ENCODE peak calls at places on chromosomes 11 and 22, in seven cellular contexts. One of them, this sample, is unnamed.

GRCh38 chr11:105236631-105237030 is 97.1 kb upstream of the CARD18 start:
- DNase-seq in ELR: no peak
- DNase-seq in activated CD8-positive, alpha-beta memory T cell treated with anti-CD3 and anti-CD28 coated beads for 1 hour: no peak
- DNase-seq in activated naive CD4-positive, alpha-beta T cell treated with anti-CD3 and anti-CD28 coated beads, Interleukin-2, amount 50 U/mL, for 16 hours: no peak
- DNase-seq in stimulated activated CD4-positive, alpha-beta T cell treated with anti-CD3 and anti-CD28 coated beads, Interleukin-2, amount 100 ng/mL, for 48 hours: no peak
- DNase-seq in IMR-90: peak
- DNase-seq in HL-60: no peak
- DNase-seq in this sample: no peak

GRCh38 chr22:44543781-44544181 is 45.7 kb upstream of the RTL6 start:
- DNase-seq in ELR: no peak
- DNase-seq in activated CD8-positive, alpha-beta memory T cell treated with anti-CD3 and anti-CD28 coated beads for 1 hour: no peak
- DNase-seq in activated naive CD4-positive, alpha-beta T cell treated with anti-CD3 and anti-CD28 coated beads, Interleukin-2, amount 50 U/mL, for 16 hours: no peak
- DNase-seq in stimulated activated CD4-positive, alpha-beta T cell treated with anti-CD3 and anti-CD28 coated beads, Interleukin-2, amount 100 ng/mL, for 48 hours: no peak
- DNase-seq in IMR-90: no peak
- DNase-seq in HL-60: no peak
- DNase-seq in this sample: no peak

GRCh38 chr11:20839231-20839630 is 169.8 kb downstream of the NELL1 start:
- DNase-seq in ELR: no peak
- DNase-seq in activated CD8-positive, alpha-beta memory T cell treated with anti-CD3 and anti-CD28 coated beads for 1 hour: no peak
- DNase-seq in activated naive CD4-positive, alpha-beta T cell treated with anti-CD3 and anti-CD28 coated beads, Interleukin-2, amount 50 U/mL, for 16 hours: no peak
- DNase-seq in stimulated activated CD4-positive, alpha-beta T cell treated with anti-CD3 and anti-CD28 coated beads, Interleukin-2, amount 100 ng/mL, for 48 hours: no peak
- DNase-seq in IMR-90: no peak
- DNase-seq in HL-60: no peak
- DNase-seq in this sample: no peak

GRCh38 chr11:71307811-71308645 is 55.7 kb upstream of the SHANK2 start:
- DNase-seq in ELR: no peak
- DNase-seq in activated CD8-positive, alpha-beta memory T cell treated with anti-CD3 and anti-CD28 coated beads for 1 hour: no peak
- DNase-seq in activated naive CD4-positive, alpha-beta T cell treated with anti-CD3 and anti-CD28 coated beads, Interleukin-2, amount 50 U/mL, for 16 hours: no peak
- DNase-seq in stimulated activated CD4-positive, alpha-beta T cell treated with anti-CD3 and anti-CD28 coated beads, Interleukin-2, amount 100 ng/mL, for 48 hours: no peak
- DNase-seq in IMR-90: no peak
- DNase-seq in HL-60: no peak
- DNase-seq in this sample: no peak

GRCh38 chr22:30857103-30857502 is 111.5 kb downstream of the MORC2 start:
- DNase-seq in ELR: no peak
- DNase-seq in activated CD8-positive, alpha-beta memory T cell treated with anti-CD3 and anti-CD28 coated beads for 1 hour: no peak
- DNase-seq in activated naive CD4-positive, alpha-beta T cell treated with anti-CD3 and anti-CD28 coated beads, Interleukin-2, amount 50 U/mL, for 16 hours: no peak
- DNase-seq in stimulated activated CD4-positive, alpha-beta T cell treated with anti-CD3 and anti-CD28 coated beads, Interleukin-2, amount 100 ng/mL, for 48 hours: no peak
- DNase-seq in IMR-90: no peak
- DNase-seq in HL-60: no peak
- DNase-seq in this sample: no peak

GRCh38 chr22:43031617-43032016 is 16.7 kb upstream of the PACSIN2 start:
- DNase-seq in ELR: peak
- DNase-seq in activated CD8-positive, alpha-beta memory T cell treated with anti-CD3 and anti-CD28 coated beads for 1 hour: no peak
- DNase-seq in activated naive CD4-positive, alpha-beta T cell treated with anti-CD3 and anti-CD28 coated beads, Interleukin-2, amount 50 U/mL, for 16 hours: no peak
- DNase-seq in stimulated activated CD4-positive, alpha-beta T cell treated with anti-CD3 and anti-CD28 coated beads, Interleukin-2, amount 100 ng/mL, for 48 hours: no peak
- DNase-seq in IMR-90: no peak
- DNase-seq in HL-60: no peak
- DNase-seq in this sample: no peak

GRCh38 chr11:45885274-45885920 is at the start of gene MAPK8IP1:
- DNase-seq in ELR: peak
- DNase-seq in activated CD8-positive, alpha-beta memory T cell treated with anti-CD3 and anti-CD28 coated beads for 1 hour: peak
- DNase-seq in activated naive CD4-positive, alpha-beta T cell treated with anti-CD3 and anti-CD28 coated beads, Interleukin-2, amount 50 U/mL, for 16 hours: peak
- DNase-seq in stimulated activated CD4-positive, alpha-beta T cell treated with anti-CD3 and anti-CD28 coated beads, Interleukin-2, amount 100 ng/mL, for 48 hours: peak
- DNase-seq in IMR-90: no peak
- DNase-seq in HL-60: peak
- DNase-seq in this sample: no peak

GRCh38 chr11:71248656-71249055 is 3.7 kb downstream of the SHANK2 start:
- DNase-seq in ELR: no peak
- DNase-seq in activated CD8-positive, alpha-beta memory T cell treated with anti-CD3 and anti-CD28 coated beads for 1 hour: no peak
- DNase-seq in activated naive CD4-positive, alpha-beta T cell treated with anti-CD3 and anti-CD28 coated beads, Interleukin-2, amount 50 U/mL, for 16 hours: no peak
- DNase-seq in stimulated activated CD4-positive, alpha-beta T cell treated with anti-CD3 and anti-CD28 coated beads, Interleukin-2, amount 100 ng/mL, for 48 hours: no peak
- DNase-seq in IMR-90: no peak
- DNase-seq in HL-60: no peak
- DNase-seq in this sample: no peak

GRCh38 chr22:22038178-22038880 is 55.7 kb upstream of the TOP3B start:
- DNase-seq in ELR: no peak
- DNase-seq in activated CD8-positive, alpha-beta memory T cell treated with anti-CD3 and anti-CD28 coated beads for 1 hour: no peak
- DNase-seq in activated naive CD4-positive, alpha-beta T cell treated with anti-CD3 and anti-CD28 coated beads, Interleukin-2, amount 50 U/mL, for 16 hours: no peak
- DNase-seq in stimulated activated CD4-positive, alpha-beta T cell treated with anti-CD3 and anti-CD28 coated beads, Interleukin-2, amount 100 ng/mL, for 48 hours: no peak
- DNase-seq in IMR-90: peak
- DNase-seq in HL-60: no peak
- DNase-seq in this sample: no peak

GRCh38 chr11:95453616-95454118 is 222.7 kb upstream of the SESN3 start:
- DNase-seq in ELR: no peak
- DNase-seq in activated CD8-positive, alpha-beta memory T cell treated with anti-CD3 and anti-CD28 coated beads for 1 hour: no peak
- DNase-seq in activated naive CD4-positive, alpha-beta T cell treated with anti-CD3 and anti-CD28 coated beads, Interleukin-2, amount 50 U/mL, for 16 hours: no peak
- DNase-seq in stimulated activated CD4-positive, alpha-beta T cell treated with anti-CD3 and anti-CD28 coated beads, Interleukin-2, amount 100 ng/mL, for 48 hours: no peak
- DNase-seq in IMR-90: no peak
- DNase-seq in HL-60: no peak
- DNase-seq in this sample: peak

GRCh38 chr11:106446302-106446701 is 368.8 kb downstream of the AASDHPPT start:
- DNase-seq in ELR: no peak
- DNase-seq in activated CD8-positive, alpha-beta memory T cell treated with anti-CD3 and anti-CD28 coated beads for 1 hour: no peak
- DNase-seq in activated naive CD4-positive, alpha-beta T cell treated with anti-CD3 and anti-CD28 coated beads, Interleukin-2, amount 50 U/mL, for 16 hours: no peak
- DNase-seq in stimulated activated CD4-positive, alpha-beta T cell treated with anti-CD3 and anti-CD28 coated beads, Interleukin-2, amount 100 ng/mL, for 48 hours: no peak
- DNase-seq in IMR-90: no peak
- DNase-seq in HL-60: no peak
- DNase-seq in this sample: no peak

GRCh38 chr11:7575841-7576451 is 62.1 kb downstream of the PPFIBP2 start:
- DNase-seq in ELR: no peak
- DNase-seq in activated CD8-positive, alpha-beta memory T cell treated with anti-CD3 and anti-CD28 coated beads for 1 hour: no peak
- DNase-seq in activated naive CD4-positive, alpha-beta T cell treated with anti-CD3 and anti-CD28 coated beads, Interleukin-2, amount 50 U/mL, for 16 hours: no peak
- DNase-seq in stimulated activated CD4-positive, alpha-beta T cell treated with anti-CD3 and anti-CD28 coated beads, Interleukin-2, amount 100 ng/mL, for 48 hours: no peak
- DNase-seq in IMR-90: no peak
- DNase-seq in HL-60: no peak
- DNase-seq in this sample: peak

GRCh38 chr22:47050601-47051051 is 288.2 kb downstream of the TBC1D22A start:
- DNase-seq in ELR: no peak
- DNase-seq in activated CD8-positive, alpha-beta memory T cell treated with anti-CD3 and anti-CD28 coated beads for 1 hour: no peak
- DNase-seq in activated naive CD4-positive, alpha-beta T cell treated with anti-CD3 and anti-CD28 coated beads, Interleukin-2, amount 50 U/mL, for 16 hours: no peak
- DNase-seq in stimulated activated CD4-positive, alpha-beta T cell treated with anti-CD3 and anti-CD28 coated beads, Interleukin-2, amount 100 ng/mL, for 48 hours: no peak
- DNase-seq in IMR-90: no peak
- DNase-seq in HL-60: no peak
- DNase-seq in this sample: no peak

GRCh38 chr11:11056316-11056715 is 198.5 kb upstream of the ZBED5 start:
- DNase-seq in ELR: no peak
- DNase-seq in activated CD8-positive, alpha-beta memory T cell treated with anti-CD3 and anti-CD28 coated beads for 1 hour: no peak
- DNase-seq in activated naive CD4-positive, alpha-beta T cell treated with anti-CD3 and anti-CD28 coated beads, Interleukin-2, amount 50 U/mL, for 16 hours: no peak
- DNase-seq in stimulated activated CD4-positive, alpha-beta T cell treated with anti-CD3 and anti-CD28 coated beads, Interleukin-2, amount 100 ng/mL, for 48 hours: no peak
- DNase-seq in IMR-90: no peak
- DNase-seq in HL-60: no peak
- DNase-seq in this sample: peak

GRCh38 chr22:27405672-27406388 is 395.7 kb downstream of the MN1 start:
- DNase-seq in ELR: peak
- DNase-seq in activated CD8-positive, alpha-beta memory T cell treated with anti-CD3 and anti-CD28 coated beads for 1 hour: no peak
- DNase-seq in activated naive CD4-positive, alpha-beta T cell treated with anti-CD3 and anti-CD28 coated beads, Interleukin-2, amount 50 U/mL, for 16 hours: no peak
- DNase-seq in stimulated activated CD4-positive, alpha-beta T cell treated with anti-CD3 and anti-CD28 coated beads, Interleukin-2, amount 100 ng/mL, for 48 hours: peak
- DNase-seq in IMR-90: peak
- DNase-seq in HL-60: peak
- DNase-seq in this sample: peak

GRCh38 chr11:133215529-133216230 is 316.6 kb downstream of the OPCML start:
- DNase-seq in ELR: no peak
- DNase-seq in activated CD8-positive, alpha-beta memory T cell treated with anti-CD3 and anti-CD28 coated beads for 1 hour: no peak
- DNase-seq in activated naive CD4-positive, alpha-beta T cell treated with anti-CD3 and anti-CD28 coated beads, Interleukin-2, amount 50 U/mL, for 16 hours: no peak
- DNase-seq in stimulated activated CD4-positive, alpha-beta T cell treated with anti-CD3 and anti-CD28 coated beads, Interleukin-2, amount 100 ng/mL, for 48 hours: no peak
- DNase-seq in IMR-90: no peak
- DNase-seq in HL-60: no peak
- DNase-seq in this sample: no peak